ENCODE peak calls at places on chromosome 4, in nine cellular contexts. One of them, this sample, is unnamed.

GRCh38 chr4:80197132-80197573 is at the start of gene PRDM8:
- DNase-seq in NCI-H1694: peak
- DNase-seq in NCI-H1417 treated with DMSO at 0.1 percent for 48 hours: no peak
- DNase-seq in small intestine: no peak
- DNase-seq in nucleus accumbens: peak
- DNase-seq in Calu3: no peak
- DNase-seq in fibroblast of the conjunctiva: no peak
- DNase-seq in heart right ventricle: no peak
- DNase-seq in cardiac fibroblast: no peak
- DNase-seq in this sample: no peak

GRCh38 chr4:4269856-4270255 is 20.1 kb downstream of the LYAR start:
- DNase-seq in heart right ventricle: no peak
- DNase-seq in NCI-H1694: no peak
- DNase-seq in cardiac fibroblast: peak
- DNase-seq in Calu3: no peak
- DNase-seq in NCI-H1417 treated with DMSO at 0.1 percent for 48 hours: no peak
- DNase-seq in fibroblast of the conjunctiva: no peak
- DNase-seq in small intestine: no peak
- DNase-seq in nucleus accumbens: no peak
- DNase-seq in this sample: peak

GRCh38 chr4:25938251-25939186 is 24.5 kb downstream of the SMIM20 start:
- DNase-seq in NCI-H1694: no peak
- DNase-seq in small intestine: no peak
- DNase-seq in NCI-H1417 treated with DMSO at 0.1 percent for 48 hours: no peak
- DNase-seq in heart right ventricle: peak
- DNase-seq in Calu3: no peak
- DNase-seq in cardiac fibroblast: peak
- DNase-seq in nucleus accumbens: no peak
- DNase-seq in fibroblast of the conjunctiva: peak
- DNase-seq in this sample: peak

GRCh38 chr4:48490012-48490679 is at the start of gene ZAR1:
- DNase-seq in Calu3: peak
- DNase-seq in cardiac fibroblast: no peak
- DNase-seq in NCI-H1694: no peak
- DNase-seq in nucleus accumbens: no peak
- DNase-seq in NCI-H1417 treated with DMSO at 0.1 percent for 48 hours: no peak
- DNase-seq in fibroblast of the conjunctiva: no peak
- DNase-seq in heart right ventricle: no peak
- DNase-seq in small intestine: no peak
- DNase-seq in this sample: no peak

GRCh38 chr4:2489841-2490552 is 21.1 kb downstream of the RNF4 start:
- DNase-seq in small intestine: no peak
- DNase-seq in cardiac fibroblast: peak
- DNase-seq in NCI-H1694: no peak
- DNase-seq in nucleus accumbens: no peak
- DNase-seq in NCI-H1417 treated with DMSO at 0.1 percent for 48 hours: no peak
- DNase-seq in heart right ventricle: no peak
- DNase-seq in fibroblast of the conjunctiva: peak
- DNase-seq in Calu3: no peak
- DNase-seq in this sample: no peak

GRCh38 chr4:21827575-21827974 is 121.0 kb downstream of the KCNIP4 start:
- DNase-seq in nucleus accumbens: no peak
- DNase-seq in heart right ventricle: no peak
- DNase-seq in fibroblast of the conjunctiva: peak
- DNase-seq in cardiac fibroblast: no peak
- DNase-seq in NCI-H1694: no peak
- DNase-seq in NCI-H1417 treated with DMSO at 0.1 percent for 48 hours: no peak
- DNase-seq in small intestine: no peak
- DNase-seq in Calu3: no peak
- DNase-seq in this sample: peak

GRCh38 chr4:44487341-44487740 is 38.7 kb upstream of the KCTD8 start:
- DNase-seq in Calu3: no peak
- DNase-seq in cardiac fibroblast: peak
- DNase-seq in heart right ventricle: no peak
- DNase-seq in NCI-H1417 treated with DMSO at 0.1 percent for 48 hours: no peak
- DNase-seq in NCI-H1694: no peak
- DNase-seq in nucleus accumbens: no peak
- DNase-seq in fibroblast of the conjunctiva: no peak
- DNase-seq in small intestine: no peak
- DNase-seq in this sample: no peak

GRCh38 chr4:48604527-48604926 is 114.5 kb downstream of the ZAR1 start:
- DNase-seq in heart right ventricle: no peak
- DNase-seq in NCI-H1417 treated with DMSO at 0.1 percent for 48 hours: peak
- DNase-seq in nucleus accumbens: no peak
- DNase-seq in fibroblast of the conjunctiva: no peak
- DNase-seq in small intestine: peak
- DNase-seq in NCI-H1694: no peak
- DNase-seq in Calu3: no peak
- DNase-seq in cardiac fibroblast: no peak
- DNase-seq in this sample: no peak

GRCh38 chr4:87240341-87240740 is 19.9 kb upstream of the KLHL8 start:
- DNase-seq in nucleus accumbens: no peak
- DNase-seq in Calu3: no peak
- DNase-seq in heart right ventricle: no peak
- DNase-seq in fibroblast of the conjunctiva: no peak
- DNase-seq in NCI-H1417 treated with DMSO at 0.1 percent for 48 hours: no peak
- DNase-seq in NCI-H1694: no peak
- DNase-seq in cardiac fibroblast: no peak
- DNase-seq in small intestine: no peak
- DNase-seq in this sample: no peak

GRCh38 chr4:110287130-110287529 is 88.7 kb upstream of the ELOVL6 start:
- DNase-seq in small intestine: peak
- DNase-seq in NCI-H1417 treated with DMSO at 0.1 percent for 48 hours: no peak
- DNase-seq in Calu3: peak
- DNase-seq in heart right ventricle: no peak
- DNase-seq in NCI-H1694: no peak
- DNase-seq in nucleus accumbens: no peak
- DNase-seq in cardiac fibroblast: peak
- DNase-seq in fibroblast of the conjunctiva: peak
- DNase-seq in this sample: peak

GRCh38 chr4:37381040-37381668 is 136.6 kb downstream of the NWD2 start:
- DNase-seq in Calu3: no peak
- DNase-seq in NCI-H1417 treated with DMSO at 0.1 percent for 48 hours: no peak
- DNase-seq in nucleus accumbens: no peak
- DNase-seq in small intestine: no peak
- DNase-seq in cardiac fibroblast: no peak
- DNase-seq in NCI-H1694: no peak
- DNase-seq in fibroblast of the conjunctiva: no peak
- DNase-seq in heart right ventricle: no peak
- DNase-seq in this sample: no peak

GRCh38 chr4:44186096-44186849 is 262.3 kb downstream of the KCTD8 start:
- DNase-seq in fibroblast of the conjunctiva: no peak
- DNase-seq in Calu3: no peak
- DNase-seq in heart right ventricle: no peak
- DNase-seq in NCI-H1694: no peak
- DNase-seq in nucleus accumbens: no peak
- DNase-seq in cardiac fibroblast: no peak
- DNase-seq in small intestine: no peak
- DNase-seq in NCI-H1417 treated with DMSO at 0.1 percent for 48 hours: no peak
- DNase-seq in this sample: no peak

GRCh38 chr4:54384563-54384962 is 155.5 kb downstream of the PDGFRA start:
- DNase-seq in cardiac fibroblast: peak
- DNase-seq in NCI-H1417 treated with DMSO at 0.1 percent for 48 hours: no peak
- DNase-seq in fibroblast of the conjunctiva: peak
- DNase-seq in NCI-H1694: peak
- DNase-seq in nucleus accumbens: peak
- DNase-seq in small intestine: peak
- DNase-seq in heart right ventricle: peak
- DNase-seq in Calu3: peak
- DNase-seq in this sample: peak

GRCh38 chr4:174023641-174024040 is 259.8 kb downstream of the FBXO8 start:
- DNase-seq in small intestine: no peak
- DNase-seq in Calu3: no peak
- DNase-seq in heart right ventricle: no peak
- DNase-seq in cardiac fibroblast: peak
- DNase-seq in NCI-H1417 treated with DMSO at 0.1 percent for 48 hours: no peak
- DNase-seq in NCI-H1694: no peak
- DNase-seq in fibroblast of the conjunctiva: no peak
- DNase-seq in nucleus accumbens: no peak
- DNase-seq in this sample: peak

GRCh38 chr4:45438047-45438446 is 685.8 kb downstream of the GABRG1 start:
- DNase-seq in Calu3: no peak
- DNase-seq in nucleus accumbens: no peak
- DNase-seq in NCI-H1694: no peak
- DNase-seq in heart right ventricle: peak
- DNase-seq in fibroblast of the conjunctiva: no peak
- DNase-seq in NCI-H1417 treated with DMSO at 0.1 percent for 48 hours: no peak
- DNase-seq in cardiac fibroblast: no peak
- DNase-seq in small intestine: no peak
- DNase-seq in this sample: no peak

GRCh38 chr4:156255205-156255604 is 301.5 kb upstream of the CTSO start:
- DNase-seq in cardiac fibroblast: no peak
- DNase-seq in NCI-H1417 treated with DMSO at 0.1 percent for 48 hours: peak
- DNase-seq in Calu3: no peak
- DNase-seq in nucleus accumbens: no peak
- DNase-seq in fibroblast of the conjunctiva: no peak
- DNase-seq in small intestine: no peak
- DNase-seq in NCI-H1694: no peak
- DNase-seq in heart right ventricle: no peak
- DNase-seq in this sample: no peak

GRCh38 chr4:10608501-10609219 is 75.9 kb downstream of the CLNK start:
- DNase-seq in fibroblast of the conjunctiva: no peak
- DNase-seq in nucleus accumbens: no peak
- DNase-seq in small intestine: no peak
- DNase-seq in NCI-H1417 treated with DMSO at 0.1 percent for 48 hours: no peak
- DNase-seq in heart right ventricle: no peak
- DNase-seq in Calu3: no peak
- DNase-seq in cardiac fibroblast: peak
- DNase-seq in NCI-H1694: no peak
- DNase-seq in this sample: peak

GRCh38 chr4:73687414-73687813 is 53.0 kb upstream of the CXCL8 start:
- DNase-seq in NCI-H1694: no peak
- DNase-seq in nucleus accumbens: no peak
- DNase-seq in fibroblast of the conjunctiva: no peak
- DNase-seq in NCI-H1417 treated with DMSO at 0.1 percent for 48 hours: no peak
- DNase-seq in cardiac fibroblast: no peak
- DNase-seq in Calu3: no peak
- DNase-seq in heart right ventricle: no peak
- DNase-seq in small intestine: no peak
- DNase-seq in this sample: no peak

GRCh38 chr4:86044593-86044985 is 315.3 kb downstream of the MAPK10 start:
- DNase-seq in cardiac fibroblast: no peak
- DNase-seq in NCI-H1694: no peak
- DNase-seq in NCI-H1417 treated with DMSO at 0.1 percent for 48 hours: no peak
- DNase-seq in nucleus accumbens: no peak
- DNase-seq in small intestine: no peak
- DNase-seq in heart right ventricle: no peak
- DNase-seq in Calu3: no peak
- DNase-seq in fibroblast of the conjunctiva: no peak
- DNase-seq in this sample: no peak

GRCh38 chr4:104641427-104641826 is 146.7 kb upstream of the CXXC4 start:
- DNase-seq in NCI-H1694: no peak
- DNase-seq in cardiac fibroblast: no peak
- DNase-seq in fibroblast of the conjunctiva: no peak
- DNase-seq in Calu3: no peak
- DNase-seq in NCI-H1417 treated with DMSO at 0.1 percent for 48 hours: no peak
- DNase-seq in heart right ventricle: no peak
- DNase-seq in nucleus accumbens: no peak
- DNase-seq in small intestine: no peak
- DNase-seq in this sample: no peak

GRCh38 chr4:57403591-57403990 is 293.4 kb upstream of the IGFBP7 start:
- DNase-seq in heart right ventricle: no peak
- DNase-seq in nucleus accumbens: no peak
- DNase-seq in NCI-H1417 treated with DMSO at 0.1 percent for 48 hours: no peak
- DNase-seq in Calu3: no peak
- DNase-seq in NCI-H1694: no peak
- DNase-seq in cardiac fibroblast: no peak
- DNase-seq in small intestine: no peak
- DNase-seq in fibroblast of the conjunctiva: no peak
- DNase-seq in this sample: no peak

GRCh38 chr4:120158860-120159259 is 92.2 kb upstream of the MAD2L1 start:
- DNase-seq in Calu3: no peak
- DNase-seq in nucleus accumbens: no peak
- DNase-seq in NCI-H1417 treated with DMSO at 0.1 percent for 48 hours: no peak
- DNase-seq in NCI-H1694: no peak
- DNase-seq in small intestine: no peak
- DNase-seq in cardiac fibroblast: no peak
- DNase-seq in fibroblast of the conjunctiva: no peak
- DNase-seq in heart right ventricle: no peak
- DNase-seq in this sample: no peak

GRCh38 chr4:163343604-163344146 is at the start of gene NPY5R:
- DNase-seq in fibroblast of the conjunctiva: no peak
- DNase-seq in heart right ventricle: no peak
- DNase-seq in Calu3: peak
- DNase-seq in nucleus accumbens: no peak
- DNase-seq in cardiac fibroblast: no peak
- DNase-seq in NCI-H1694: no peak
- DNase-seq in NCI-H1417 treated with DMSO at 0.1 percent for 48 hours: no peak
- DNase-seq in small intestine: no peak
- DNase-seq in this sample: no peak

GRCh38 chr4:64271601-64272081 is 137.6 kb downstream of the TECRL start:
- DNase-seq in cardiac fibroblast: no peak
- DNase-seq in fibroblast of the conjunctiva: no peak
- DNase-seq in nucleus accumbens: no peak
- DNase-seq in NCI-H1694: no peak
- DNase-seq in Calu3: peak
- DNase-seq in small intestine: peak
- DNase-seq in heart right ventricle: peak
- DNase-seq in NCI-H1417 treated with DMSO at 0.1 percent for 48 hours: no peak
- DNase-seq in this sample: no peak

GRCh38 chr4:154029171-154029570 is 240.3 kb upstream of the SFRP2 start:
- DNase-seq in nucleus accumbens: no peak
- DNase-seq in heart right ventricle: no peak
- DNase-seq in NCI-H1694: no peak
- DNase-seq in cardiac fibroblast: no peak
- DNase-seq in small intestine: no peak
- DNase-seq in fibroblast of the conjunctiva: no peak
- DNase-seq in NCI-H1417 treated with DMSO at 0.1 percent for 48 hours: no peak
- DNase-seq in Calu3: no peak
- DNase-seq in this sample: no peak

GRCh38 chr4:87950516-87950915 is 25.0 kb upstream of the SPP1 start:
- DNase-seq in NCI-H1694: no peak
- DNase-seq in Calu3: no peak
- DNase-seq in nucleus accumbens: no peak
- DNase-seq in NCI-H1417 treated with DMSO at 0.1 percent for 48 hours: no peak
- DNase-seq in small intestine: no peak
- DNase-seq in heart right ventricle: no peak
- DNase-seq in fibroblast of the conjunctiva: no peak
- DNase-seq in cardiac fibroblast: no peak
- DNase-seq in this sample: no peak

GRCh38 chr4:81472249-81473085 is 760 bp upstream of the RASGEF1B start:
- DNase-seq in NCI-H1694: peak
- DNase-seq in cardiac fibroblast: peak
- DNase-seq in small intestine: no peak
- DNase-seq in heart right ventricle: peak
- DNase-seq in nucleus accumbens: no peak
- DNase-seq in fibroblast of the conjunctiva: no peak
- DNase-seq in Calu3: peak
- DNase-seq in NCI-H1417 treated with DMSO at 0.1 percent for 48 hours: no peak
- DNase-seq in this sample: peak

GRCh38 chr4:142474398-142475087 is 371.6 kb downstream of the INPP4B start:
- DNase-seq in heart right ventricle: no peak
- DNase-seq in nucleus accumbens: no peak
- DNase-seq in fibroblast of the conjunctiva: no peak
- DNase-seq in cardiac fibroblast: peak
- DNase-seq in Calu3: peak
- DNase-seq in NCI-H1417 treated with DMSO at 0.1 percent for 48 hours: no peak
- DNase-seq in small intestine: peak
- DNase-seq in NCI-H1694: no peak
- DNase-seq in this sample: no peak

GRCh38 chr4:107299646-107300045 is 263.5 kb upstream of the DKK2 start:
- DNase-seq in cardiac fibroblast: no peak
- DNase-seq in fibroblast of the conjunctiva: no peak
- DNase-seq in small intestine: no peak
- DNase-seq in nucleus accumbens: no peak
- DNase-seq in NCI-H1417 treated with DMSO at 0.1 percent for 48 hours: no peak
- DNase-seq in Calu3: no peak
- DNase-seq in NCI-H1694: no peak
- DNase-seq in heart right ventricle: no peak
- DNase-seq in this sample: no peak

GRCh38 chr4:99652596-99653436 is 4.8 kb downstream of the C4orf54 start:
- DNase-seq in NCI-H1694: no peak
- DNase-seq in cardiac fibroblast: no peak
- DNase-seq in fibroblast of the conjunctiva: no peak
- DNase-seq in heart right ventricle: no peak
- DNase-seq in nucleus accumbens: no peak
- DNase-seq in Calu3: no peak
- DNase-seq in NCI-H1417 treated with DMSO at 0.1 percent for 48 hours: no peak
- DNase-seq in small intestine: no peak
- DNase-seq in this sample: no peak

GRCh38 chr4:114597410-114598115 is 1.0 kb upstream of the UGT8 start:
- DNase-seq in heart right ventricle: no peak
- DNase-seq in Calu3: no peak
- DNase-seq in nucleus accumbens: peak
- DNase-seq in cardiac fibroblast: no peak
- DNase-seq in fibroblast of the conjunctiva: no peak
- DNase-seq in small intestine: peak
- DNase-seq in NCI-H1694: no peak
- DNase-seq in NCI-H1417 treated with DMSO at 0.1 percent for 48 hours: no peak
- DNase-seq in this sample: no peak

This sample was measured in fibroblast of lung.